ENCODE peak calls at places on chromosome 2, in nine cellular contexts. G, R, W, Y, C, D, O, M and L are unnamed samples.

GRCh38 chr2:29063056-29063455 is 11.3 kb downstream of the PCARE start:
- DNase-seq in G (peak; percentile 47), R (no peak), W (peak; percentile 48), Y (no peak), C (no peak), D (no peak), O (no peak), M (peak; percentile 21), L (no peak)

GRCh38 chr2:18345848-18346247 is 214.6 kb downstream of the RDH14 start:
- DNase-seq in G (no peak), R (peak; percentile 72), W (peak; percentile 57), Y (no peak), C (no peak), D (no peak), O (no peak), M (no peak), L (no peak)

GRCh38 chr2:38626326-38627031 is 23.8 kb upstream of the HNRNPLL start:
- DNase-seq in G (no peak), R (no peak), W (no peak), Y (no peak), C (no peak), D (no peak), O (no peak), M (no peak), L (no peak)

GRCh38 chr2:160354677-160355076 is 138.9 kb downstream of the RBMS1 start:
- DNase-seq in G (no peak), R (no peak), W (no peak), Y (no peak), C (no peak), D (no peak), O (no peak), M (no peak), L (no peak)

GRCh38 chr2:178863856-178864620 is 56.8 kb upstream of the TTN start:
- DNase-seq in G (no peak), R (no peak), W (no peak), Y (no peak), C (peak; percentile 27), D (peak; percentile 82), O (peak; percentile 86), M (no peak), L (peak; percentile 18)

GRCh38 chr2:78999410-78999809 is 26.1 kb upstream of the REG3G start:
- DNase-seq in G (no peak), R (no peak), W (no peak), Y (no peak), C (no peak), D (no peak), O (no peak), M (no peak), L (no peak)

GRCh38 chr2:200687938-200688920 is 102.4 kb downstream of the AOX1 start:
- DNase-seq in G (no peak), R (no peak), W (no peak), Y (no peak), C (no peak), D (no peak), O (no peak), M (no peak), L (no peak)

GRCh38 chr2:196510246-196510645 is 129.3 kb upstream of the CCDC150 start:
- DNase-seq in G (no peak), R (no peak), W (no peak), Y (no peak), C (no peak), D (no peak), O (no peak), M (no peak), L (no peak)

GRCh38 chr2:194591192-194591591 is 1065.8 kb upstream of the SLC39A10 start:
- DNase-seq in G (no peak), R (no peak), W (no peak), Y (no peak), C (no peak), D (no peak), O (no peak), M (no peak), L (no peak)

GRCh38 chr2:8494151-8494550 is 187.7 kb upstream of the ID2 start:
- DNase-seq in G (no peak), R (no peak), W (no peak), Y (no peak), C (no peak), D (no peak), O (no peak), M (no peak), L (no peak)

GRCh38 chr2:198374375-198375072 is 570.1 kb downstream of the PLCL1 start:
- DNase-seq in G (no peak), R (peak; percentile 70), W (no peak), Y (peak; percentile 3), C (no peak), D (no peak), O (no peak), M (peak; percentile 12), L (no peak)

GRCh38 chr2:72710418-72711152 is 115.2 kb downstream of the EXOC6B start:
- DNase-seq in G (no peak), R (no peak), W (no peak), Y (no peak), C (no peak), D (no peak), O (no peak), M (no peak), L (no peak)

GRCh38 chr2:118085173-118086023 is 2.9 kb upstream of the INSIG2 start:
- DNase-seq in G (no peak), R (no peak), W (peak; percentile 37), Y (no peak), C (no peak), D (no peak), O (no peak), M (no peak), L (no peak)

DNA sequence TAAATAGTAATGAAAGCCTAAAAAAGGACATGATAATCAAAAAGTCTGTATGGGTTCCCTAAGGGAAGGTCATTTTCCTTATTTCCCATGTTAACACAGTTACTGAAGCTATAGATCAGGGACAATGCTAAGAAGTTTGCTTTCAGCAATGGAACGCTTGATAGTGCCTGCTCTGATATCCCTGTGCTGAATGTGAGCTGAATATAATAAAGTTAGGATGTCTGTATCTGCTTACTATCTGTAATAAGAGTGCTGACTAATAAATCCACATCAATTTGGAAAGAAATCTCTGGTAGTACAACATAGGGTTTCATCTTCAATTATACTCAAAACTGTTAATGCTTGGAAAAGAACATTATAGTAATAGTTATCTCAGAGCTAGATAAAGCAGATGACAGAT is 25.8 kb downstream of the TTC21B start:
- DNase-seq in G (no peak), R (no peak), W (no peak), Y (no peak), C (no peak), D (no peak), O (no peak), M (no peak), L (no peak)
- TF ChIP-seq POLR2A in G (no peak), R (no peak), W (no peak), Y (no peak), C (no peak), D (no peak), O (no peak), M (no peak), L (no peak)

GRCh38 chr2:31983762-31984467 is 26.9 kb downstream of the MEMO1 start:
- DNase-seq in G (no peak), R (peak; percentile 32), W (no peak), Y (no peak), C (no peak), D (no peak), O (peak; percentile 13), M (no peak), L (no peak)

GRCh38 chr2:31978998-31979397 is 31.8 kb downstream of the MEMO1 start:
- DNase-seq in G (no peak), R (no peak), W (no peak), Y (no peak), C (no peak), D (no peak), O (no peak), M (no peak), L (no peak)

GRCh38 chr2:31979966-31980365 is 30.8 kb downstream of the MEMO1 start:
- DNase-seq in G (no peak), R (no peak), W (no peak), Y (no peak), C (no peak), D (no peak), O (no peak), M (no peak), L (no peak)

GRCh38 chr2:31978436-31978835 is 32.4 kb downstream of the MEMO1 start:
- DNase-seq in G (no peak), R (no peak), W (no peak), Y (no peak), C (no peak), D (no peak), O (no peak), M (no peak), L (no peak)

GRCh38 chr2:31980674-31981356 is 30.0 kb downstream of the MEMO1 start:
- DNase-seq in G (no peak), R (peak; percentile 68), W (no peak), Y (peak; percentile 36), C (no peak), D (no peak), O (no peak), M (no peak), L (no peak)
- TF ChIP-seq CTCF in G (no peak), R (no peak), W (no peak), Y (no peak), C (no peak), D (no peak), O (no peak), M (no peak), L (no peak)

GRCh38 chr2:127703282-127703681 is 2.0 kb downstream of the SFT2D3 start:
- DNase-seq in G (no peak), R (no peak), W (no peak), Y (no peak), C (no peak), D (no peak), O (no peak), M (no peak), L (no peak)

GRCh38 chr2:127700527-127701192 is 637 bp upstream of the SFT2D3 start:
- DNase-seq in G (peak; percentile 84), R (no peak), W (peak; percentile 64), Y (peak; percentile 91), C (no peak), D (peak; percentile 79), O (peak; percentile 87), M (no peak), L (peak; percentile 60)

GRCh38 chr2:127702395-127703009 is 1.2 kb downstream of the SFT2D3 start:
- DNase-seq in G (no peak), R (no peak), W (no peak), Y (no peak), C (no peak), D (no peak), O (no peak), M (no peak), L (no peak)

GRCh38 chr2:127701651-127702394 is 526 bp downstream of the SFT2D3 start:
- DNase-seq in G (peak; percentile 76), R (peak; percentile 66), W (peak; percentile 77), Y (peak; percentile 69), C (peak; percentile 63), D (peak; percentile 90), O (peak; percentile 51), M (peak; percentile 17), L (peak; percentile 56)

GRCh38 chr2:127701193-127701650 is at the start of gene SFT2D3:
- DNase-seq in G (peak; percentile 92), R (peak; percentile 89), W (peak; percentile 93), Y (peak; percentile 88), C (peak; percentile 89), D (peak; percentile 95), O (peak; percentile 90), M (peak; percentile 79), L (peak; percentile 98)
- TF ChIP-seq POLR2A in G (peak; percentile 50), R (peak; percentile 93), W (no peak), Y (peak; percentile 95), C (peak; percentile 77), D (peak; percentile 90), O (peak; percentile 84), M (peak; percentile 68), L (no peak)

GRCh38 chr2:1854747-1855146 is 110.4 kb upstream of the PXDN start:
- DNase-seq in G (no peak), R (peak; percentile 11), W (no peak), Y (peak; percentile 55), C (no peak), D (no peak), O (no peak), M (peak; percentile 44), L (no peak)
- TF ChIP-seq CTCF in G (no peak), R (peak; percentile 43), W (no peak), Y (peak; percentile 39), C (peak; percentile 15), D (peak; percentile 58), O (no peak), M (peak; percentile 60), L (no peak)